ENCODE peak calls at places on chromosomes 7 and 10, in nine cellular contexts. M is HCT116; L is KG1; T is lung; N is fibroblast of the aortic adventitia; G is activated CD4-positive, alpha-beta T cell treated with anti-CD3 and anti-CD28 coated beads, Interleukin-2, amount 50 U/mL, for 24 hours; D is NCI-H748 treated with DMSO at 0.1 percent for 48 hours; U is astrocyte; A is astrocyte of the cerebellum. X is an unnamed sample.

GRCh38 chr7:116180302-116180701 is 30.0 kb upstream of the TES start:
- DNase-seq in M (peak; percentile 43), L (no peak), T (no peak), N (peak; percentile 77), G (peak; percentile 26), D (peak; percentile 41), U (no peak), A (peak; percentile 50), X (no peak)

GRCh38 chr10:68231916-68232315 is at the start of gene ATOH7:
- DNase-seq in M (no peak), L (no peak), T (no peak), N (peak; percentile 25), G (no peak), D (no peak), U (no peak), A (no peak), X (no peak)

GRCh38 chr10:21692909-21693308 is 158.9 kb downstream of the MLLT10 start:
- DNase-seq in M (no peak), L (no peak), T (no peak), N (no peak), G (no peak), D (no peak), U (no peak), A (no peak), X (no peak)

GRCh38 chr10:35331894-35332640 is 4.2 kb upstream of the CCNY start:
- DNase-seq in M (peak; percentile 82), L (no peak), T (no peak), N (peak; percentile 93), G (no peak), D (no peak), U (peak; percentile 94), A (peak; percentile 73), X (no peak)

GRCh38 chr7:90595801-90596683 is at the start of gene CDK14:
- DNase-seq in M (peak; percentile 23), L (peak; percentile 63), T (peak; percentile 77), N (peak; percentile 54), G (peak; percentile 19), D (peak; percentile 36), U (peak; percentile 49), A (peak; percentile 28), X (no peak)

GRCh38 chr7:98214811-98215321 is 3.6 kb downstream of the BHLHA15 start:
- DNase-seq in M (no peak), L (no peak), T (no peak), N (no peak), G (no peak), D (no peak), U (no peak), A (no peak), X (no peak)

GRCh38 chr7:33862946-33863814 is 42.2 kb upstream of the BMPER start:
- DNase-seq in M (no peak), L (no peak), T (no peak), N (no peak), G (no peak), D (no peak), U (no peak), A (no peak), X (no peak)

GRCh38 chr7:151866028-151866427 is 10.9 kb downstream of the PRKAG2 start:
- DNase-seq in M (no peak), L (no peak), T (no peak), N (no peak), G (no peak), D (no peak), U (no peak), A (no peak), X (no peak)

GRCh38 chr7:151745706-151746105 is 131.2 kb downstream of the PRKAG2 start:
- DNase-seq in M (no peak), L (no peak), T (no peak), N (no peak), G (no peak), D (no peak), U (no peak), A (no peak), X (no peak)

GRCh38 chr10:131730771-131731497 is 169.9 kb upstream of the PPP2R2D start:
- DNase-seq in M (no peak), L (no peak), T (no peak), N (no peak), G (no peak), D (no peak), U (no peak), A (no peak), X (no peak)

GRCh38 chr7:140062118-140062527 is 628 bp downstream of the PARP12 start:
- DNase-seq in M (no peak), L (no peak), T (peak; percentile 41), N (no peak), G (peak; percentile 13), D (peak; percentile 31), U (no peak), A (no peak), X (peak; percentile 35)

GRCh38 chr7:158025651-158026600 is 561.7 kb downstream of the PTPRN2 start:
- DNase-seq in M (no peak), L (no peak), T (no peak), N (no peak), G (no peak), D (no peak), U (no peak), A (no peak), X (no peak)

GRCh38 chr10:71783917-71784678 is 10.8 kb upstream of the VSIR start:
- DNase-seq in M (no peak), L (no peak), T (no peak), N (no peak), G (no peak), D (no peak), U (no peak), A (no peak), X (no peak)

GRCh38 chr7:107041097-107041496 is 3.4 kb upstream of the PRKAR2B start:
- DNase-seq in M (no peak), L (no peak), T (no peak), N (no peak), G (no peak), D (no peak), U (no peak), A (no peak), X (no peak)

GRCh38 chr10:35271086-35271834 is 65.0 kb upstream of the CCNY start:
- DNase-seq in M (no peak), L (no peak), T (no peak), N (no peak), G (no peak), D (no peak), U (peak; percentile 10), A (peak; percentile 19), X (no peak)

GRCh38 chr7:49669692-49670260 is 103.7 kb upstream of the VWC2 start:
- DNase-seq in M (no peak), L (no peak), T (no peak), N (no peak), G (no peak), D (no peak), U (no peak), A (no peak), X (no peak)

GRCh38 chr7:4681922-4682620 is at the start of gene FOXK1:
- DNase-seq in M (no peak), L (peak; percentile 43), T (peak; percentile 69), N (peak; percentile 61), G (peak; percentile 72), D (peak; percentile 24), U (peak; percentile 42), A (no peak), X (peak; percentile 38)

X was measured in stimulated activated CD4-positive, alpha-beta T cell treated with anti-CD3 and anti-CD28 coated beads, TNF-alpha, amount 100 ng/mL, for 1 hour.